ENCODE peak calls at places on chromosomes 4 and X, in five cellular contexts. Y is H1, B is GM12878, T is HepG2, R is K562. F is an unnamed sample.

GRCh38 chr4:31107362-31107761 is 387.2 kb downstream of the PCDH7 start:
- DNase-seq in Y (no peak), R (no peak), B (no peak), T (no peak), F (no peak)

GRCh38 chr4:14196141-14196540 is 568.6 kb upstream of the BOD1L1 start:
- DNase-seq in Y (peak; percentile 76), B (no peak), T (no peak), R (peak; percentile 8), F (no peak)

GRCh38 chr4:156230151-156230550 is 276.5 kb upstream of the CTSO start:
- DNase-seq in B (no peak), Y (no peak), T (no peak), R (no peak), F (no peak)

GRCh38 chrX:109959356-109959871 is 43.5 kb upstream of the TMEM164 start:
- DNase-seq in R (peak; percentile 65), T (no peak), B (no peak), Y (no peak), F (no peak)

GRCh38 chr4:137238456-137238855 is 293.8 kb downstream of the PCDH18 start:
- DNase-seq in T (no peak), Y (no peak), R (no peak), B (no peak), F (no peak)

GRCh38 chr4:40672528-40673522 is 43.2 kb upstream of the RBM47 start:
- DNase-seq in Y (no peak), T (peak; percentile 57), B (peak; percentile 98), R (peak; percentile 15), F (peak; percentile 83)

GRCh38 chrX:119759333-119759766 is 962 bp downstream of the SOWAHD start:
- DNase-seq in B (no peak), Y (peak; percentile 48), R (no peak), T (no peak), F (no peak)

GRCh38 chr4:155889036-155889793 is 14.3 kb upstream of the TDO2 start:
- DNase-seq in B (peak; percentile 58), R (no peak), Y (no peak), T (no peak), F (no peak)

GRCh38 chr4:67875011-67875410 is 8.8 kb downstream of the TMPRSS11D start:
- DNase-seq in R (no peak), T (no peak), Y (no peak), B (no peak), F (no peak)

GRCh38 chr4:8739357-8739756 is 132.3 kb downstream of the HMX1 start:
- DNase-seq in R (no peak), B (no peak), Y (no peak), T (no peak), F (no peak)

GRCh38 chr4:138158746-138159297 is 83.3 kb downstream of the SLC7A11 start:
- DNase-seq in Y (no peak), T (no peak), R (no peak), B (no peak), F (no peak)

GRCh38 chr4:56301181-56302076 is 85.9 kb downstream of the AASDH start:
- DNase-seq in T (peak; percentile 67), R (peak; percentile 65), Y (peak; percentile 76), B (peak; percentile 43), F (peak; percentile 75)

GRCh38 chrX:122817321-122817720 is 366.8 kb upstream of the GRIA3 start:
- DNase-seq in T (no peak), B (no peak), R (no peak), Y (no peak), F (no peak)

GRCh38 chrX:150084474-150085229 is 146.4 kb upstream of the EOLA2 start:
- DNase-seq in R (no peak), B (no peak), Y (no peak), T (no peak), F (peak; percentile 42)

GRCh38 chrX:57817302-57817701 is 93.0 kb downstream of the ZXDA start:
- DNase-seq in B (no peak), Y (no peak), R (no peak), T (no peak), F (no peak)

GRCh38 chr4:33381806-33382205 is 2661.6 kb downstream of the PCDH7 start:
- DNase-seq in Y (no peak), R (no peak), B (no peak), T (no peak), F (no peak)

GRCh38 chrX:16666541-16666940 is 16.6 kb downstream of the S100G start:
- DNase-seq in B (no peak), R (no peak), Y (no peak), T (no peak), F (no peak)

GRCh38 chr4:2261110-2261852 is 628 bp downstream of the MXD4 start:
- DNase-seq in B (no peak), T (no peak), R (peak; percentile 73), Y (peak; percentile 78), F (peak; percentile 7)

GRCh38 chr4:2537011-2537830 is 774 bp downstream of the FAM193A start:
- DNase-seq in B (no peak), T (peak; percentile 44), Y (peak; percentile 72), R (peak; percentile 66), F (no peak)

GRCh38 chr4:79325864-79326328 is at the start of gene NAA11:
- DNase-seq in T (no peak), R (peak; percentile 67), Y (no peak), B (no peak), F (no peak)

GRCh38 chr4:85776579-85776978 is 301.6 kb downstream of the ARHGAP24 start:
- DNase-seq in R (no peak), B (no peak), Y (no peak), T (no peak), F (no peak)

GRCh38 chrX:10164879-10165278 is 8.1 kb downstream of the CLCN4 start:
- DNase-seq in R (no peak), T (no peak), Y (no peak), B (no peak), F (no peak)

GRCh38 chr4:183504064-183504929 is 561 bp upstream of the ING2 start:
- DNase-seq in R (peak; percentile 91), Y (peak; percentile 99), B (peak; percentile 80), T (peak; percentile 93), F (peak; percentile 95)
- TF ChIP-seq CTCF in R (peak; percentile 57), Y (peak; percentile 1), B (no peak), T (peak; percentile 53), F (peak; percentile 7)

DNA sequence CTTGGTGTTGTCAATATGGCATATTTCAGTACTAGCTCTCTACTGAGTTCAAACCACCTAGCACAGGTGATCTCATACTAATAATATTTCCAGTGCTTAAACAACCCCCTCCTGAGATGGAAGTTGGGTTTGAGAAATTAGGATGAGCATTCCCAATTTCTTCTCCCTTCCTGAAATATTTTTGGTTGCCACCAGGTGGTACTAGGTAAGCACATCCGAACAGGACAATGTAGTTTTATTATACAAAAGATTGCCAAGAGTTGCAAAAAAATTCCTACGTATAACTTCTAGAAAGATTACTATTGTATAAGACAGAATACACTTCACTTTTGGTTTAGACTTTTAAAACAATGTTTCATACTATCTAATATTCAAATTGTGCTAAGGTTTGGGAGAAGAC is 484.5 kb downstream of the PACRGL start:
- DNase-seq in B (no peak), T (no peak), R (no peak), Y (no peak), F (no peak)
- TF ChIP-seq KDM1A in B (no peak), T (no peak), R (no peak), Y (no peak), F (no peak)

GRCh38 chr4:98867648-98868047 is 61.3 kb downstream of the EIF4E start:
- DNase-seq in Y (no peak), B (no peak), T (no peak), R (no peak), F (no peak)

DNA sequence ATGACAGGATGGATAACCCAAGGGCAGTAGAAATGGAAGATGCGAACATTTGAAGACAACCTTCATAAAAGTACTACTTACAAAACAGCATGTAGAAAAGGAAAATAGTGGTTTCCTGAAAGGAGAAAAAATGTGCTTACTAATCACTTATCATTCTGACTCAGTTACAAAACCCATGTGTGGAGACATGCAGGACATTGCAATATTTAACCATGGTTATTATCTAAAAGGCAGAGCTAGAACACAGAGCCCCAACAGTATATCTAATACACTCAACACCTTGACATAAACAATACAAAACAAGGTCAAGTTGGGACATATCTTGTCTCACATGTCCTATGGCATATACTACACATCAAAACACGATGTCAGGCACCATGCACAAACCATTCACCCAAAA is 55.9 kb downstream of the EIF4E start:
- DNase-seq in B (no peak), T (no peak), Y (no peak), R (no peak), F (no peak)
- TF ChIP-seq USF2 in B (no peak), T (no peak), Y (no peak), R (no peak), F (no peak)

GRCh38 chr4:108477527-108478108 is 142.8 kb upstream of the RPL34 start:
- DNase-seq in T (no peak), B (no peak), R (no peak), Y (no peak), F (no peak)

GRCh38 chr4:108473163-108473720 is 147.1 kb upstream of the RPL34 start:
- DNase-seq in Y (no peak), R (no peak), B (no peak), T (no peak), F (no peak)
- TF ChIP-seq CTCF in Y (no peak), R (no peak), B (no peak), T (no peak), F (no peak)

F was measured in A549.